ENCODE peak calls at places on chromosome 22, in eight cellular contexts. O is small intestine; K is mammary epithelial cell; E is PC-9; T is psoas muscle; F is CD4-positive, CD25-positive, alpha-beta regulatory T cell; V is DND-41; X is left lung. D is an unnamed sample.
A peak's percentile ranks its signal among the peaks of the same experiment; 100 is the strongest.

GRCh38 chr22:45268958-45269844 is 15.5 kb upstream of the UPK3A start:
- DNase-seq in O (peak; percentile 74), K (peak; percentile 43), E (no peak), T (peak; percentile 85), F (peak; percentile 88), V (peak; percentile 82), X (peak; percentile 97), D (peak; percentile 84)

GRCh38 chr22:40041738-40042137 is 47.0 kb downstream of the FAM83F start:
- DNase-seq in O (no peak), K (no peak), E (no peak), T (no peak), F (no peak), V (no peak), X (no peak), D (no peak)

GRCh38 chr22:28710112-28710888 is 30.7 kb upstream of the TTC28 start:
- DNase-seq in O (no peak), K (peak; percentile 59), E (peak; percentile 74), T (no peak), F (no peak), V (no peak), X (no peak), D (no peak)

GRCh38 chr22:44701824-44702478 is at the start of gene PRR5:
- DNase-seq in O (peak; percentile 85), K (peak; percentile 40), E (no peak), T (peak; percentile 81), F (peak; percentile 85), V (peak; percentile 88), X (peak; percentile 93), D (peak; percentile 75)

GRCh38 chr22:39150848-39151215 is 1.6 kb downstream of the CBX7 start:
- DNase-seq in O (no peak), K (no peak), E (no peak), T (no peak), F (no peak), V (no peak), X (peak; percentile 7), D (no peak)

GRCh38 chr22:45505991-45506743 is 3.5 kb downstream of the FBLN1 start:
- DNase-seq in O (no peak), K (no peak), E (no peak), T (no peak), F (no peak), V (no peak), X (peak; percentile 36), D (no peak)

GRCh38 chr22:29154364-29155048 is 51.2 kb upstream of the EMID1 start:
- DNase-seq in O (peak; percentile 59), K (peak; percentile 37), E (no peak), T (peak; percentile 71), F (peak; percentile 40), V (peak; percentile 85), X (peak; percentile 96), D (peak; percentile 50)

GRCh38 chr22:26068571-26068970 is 100.7 kb upstream of the SEZ6L start:
- DNase-seq in O (no peak), K (peak; percentile 2), E (no peak), T (no peak), F (no peak), V (no peak), X (no peak), D (no peak)

GRCh38 chr22:17774206-17774927 is at the start of gene BID:
- DNase-seq in O (peak; percentile 53), K (no peak), E (no peak), T (peak; percentile 55), F (peak; percentile 38), V (peak; percentile 55), X (peak; percentile 96), D (peak; percentile 23)

GRCh38 chr22:21942407-21942895 is 10.2 kb downstream of the PPM1F start:
- DNase-seq in O (no peak), K (peak; percentile 89), E (peak; percentile 65), T (peak; percentile 88), F (no peak), V (no peak), X (peak; percentile 87), D (no peak)

GRCh38 chr22:43554259-43554636 is 142.4 kb downstream of the MPPED1 start:
- DNase-seq in O (no peak), K (no peak), E (no peak), T (no peak), F (no peak), V (no peak), X (no peak), D (no peak)

GRCh38 chr22:44975444-44976262 is 34.2 kb downstream of the PHF21B start:
- DNase-seq in O (peak; percentile 56), K (peak; percentile 68), E (peak; percentile 76), T (peak; percentile 68), F (peak; percentile 36), V (peak; percentile 92), X (peak; percentile 87), D (no peak)

GRCh38 chr22:43240614-43241013 is 53.7 kb upstream of the TTLL12 start:
- DNase-seq in O (no peak), K (no peak), E (no peak), T (no peak), F (no peak), V (no peak), X (no peak), D (no peak)

GRCh38 chr22:30873086-30873650 is 95.4 kb downstream of the MORC2 start:
- DNase-seq in O (no peak), K (no peak), E (no peak), T (no peak), F (no peak), V (no peak), X (peak; percentile 40), D (no peak)

GRCh38 chr22:28810839-28811491 is 10.6 kb upstream of the XBP1 start:
- DNase-seq in O (no peak), K (no peak), E (no peak), T (no peak), F (no peak), V (peak; percentile 91), X (no peak), D (no peak)

GRCh38 chr22:39520874-39521857 is 804 bp downstream of the ATF4 start:
- DNase-seq in O (peak; percentile 66), K (peak; percentile 73), E (no peak), T (peak; percentile 86), F (peak; percentile 57), V (peak; percentile 68), X (peak; percentile 95), D (peak; percentile 54)

GRCh38 chr22:30643055-30643875 is 7.7 kb downstream of the SLC35E4 start:
- DNase-seq in O (no peak), K (no peak), E (no peak), T (no peak), F (no peak), V (no peak), X (no peak), D (no peak)

GRCh38 chr22:48358886-48359612 is 1468.6 kb downstream of the BRD1 start:
- DNase-seq in O (no peak), K (no peak), E (no peak), T (no peak), F (no peak), V (no peak), X (no peak), D (no peak)

GRCh38 chr22:29208502-29208862 is 2.8 kb downstream of the EMID1 start:
- DNase-seq in O (no peak), K (no peak), E (no peak), T (no peak), F (no peak), V (no peak), X (peak; percentile 24), D (no peak)

GRCh38 chr22:37819100-37819433 is 4.1 kb upstream of the GALR3 start:
- DNase-seq in O (no peak), K (no peak), E (no peak), T (no peak), F (no peak), V (no peak), X (no peak), D (no peak)
- H3K4me3 ChIP-seq in O (no peak overlapping the region), K (peak overlapping the region; percentile 16), E (no peak overlapping the region), T (peak overlapping the region; percentile 60), F (no peak overlapping the region), V (no peak overlapping the region), X (peak overlapping the region; percentile 34), D (peak overlapping the region; percentile 49)

GRCh38 chr22:20607157-20607907 is 99.9 kb downstream of the MED15 start:
- DNase-seq in O (peak; percentile 46), K (no peak), E (no peak), T (no peak), F (no peak), V (no peak), X (peak; percentile 68), D (no peak)
- H3K27me3 ChIP-seq in O (no peaks in the 10 kb centered on the region), K (no peaks in the 10 kb centered on the region), E (no peaks in the 10 kb centered on the region), T (no peaks in the 10 kb centered on the region), F (no peaks in the 10 kb centered on the region), V (no peaks in the 10 kb centered on the region), X (no peaks in the 10 kb centered on the region), D (no peaks in the 10 kb centered on the region)

GRCh38 chr22:19843857-19844422 is 10.7 kb downstream of the GNB1L start:
- DNase-seq in O (no peak), K (no peak), E (no peak), T (no peak), F (no peak), V (no peak), X (peak; percentile 61), D (no peak)

GRCh38 chr22:19845369-19845722 is 9.3 kb downstream of the GNB1L start:
- DNase-seq in O (no peak), K (no peak), E (no peak), T (no peak), F (no peak), V (no peak), X (no peak), D (no peak)

GRCh38 chr22:19843107-19843856 is 11.4 kb downstream of the GNB1L start:
- DNase-seq in O (peak; percentile 71), K (no peak), E (no peak), T (no peak), F (no peak), V (no peak), X (peak; percentile 76), D (no peak)

GRCh38 chr22:19846620-19847344 is 7.9 kb downstream of the GNB1L start:
- DNase-seq in O (no peak), K (no peak), E (no peak), T (no peak), F (no peak), V (no peak), X (no peak), D (no peak)

GRCh38 chr22:19844423-19845368 is 10.0 kb downstream of the GNB1L start:
- DNase-seq in O (peak; percentile 12), K (no peak), E (no peak), T (peak; percentile 68), F (peak; percentile 41), V (no peak), X (peak; percentile 90), D (no peak)
- H3K4me1 ChIP-seq in O (peaks cover 12% of the 10 kb centered on the region), K (peaks cover 31% of the 10 kb centered on the region), E (peaks cover 20% of the 10 kb centered on the region), T (peaks cover 24% of the 10 kb centered on the region), F (peaks cover 26% of the 10 kb centered on the region), V (no peaks in the 10 kb centered on the region), X (peaks cover 20% of the 10 kb centered on the region), D (peaks cover 7% of the 10 kb centered on the region)

DNA sequence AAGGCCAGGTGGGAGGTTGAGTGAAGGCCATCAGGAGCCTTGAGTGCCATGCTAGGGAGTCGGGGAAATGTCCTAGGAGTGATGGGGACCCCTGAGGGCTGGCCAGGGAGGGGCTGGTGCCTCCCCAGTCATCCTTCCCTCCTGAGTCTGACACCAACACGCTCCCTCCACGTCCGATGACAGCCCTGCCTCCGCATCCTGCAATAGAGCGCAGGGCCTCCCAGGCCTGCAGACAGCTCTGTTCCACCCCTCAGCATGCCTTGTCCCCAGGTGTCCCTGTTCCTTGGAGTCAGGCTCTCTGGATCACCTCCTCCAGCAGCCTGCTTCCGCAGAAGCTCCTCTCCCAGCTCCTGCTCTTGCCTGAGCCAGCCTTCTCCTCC is 3.1 kb downstream of the RAC2 start:
- DNase-seq in O (no peak), K (no peak), E (no peak), T (no peak), F (no peak), V (no peak), X (no peak), D (no peak)
- H3K4me3 ChIP-seq in O (no peak overlapping the region), K (no peak overlapping the region), E (no peak overlapping the region), T (no peak overlapping the region), F (peak overlapping the region; percentile 83), V (no peak overlapping the region), X (peak overlapping the region; percentile 67), D (peak overlapping the region; percentile 45)